ENCODE peak calls at places on chromosomes 12 and 14, in four cellular contexts. G is H1, T is body of pancreas, W is fibroblast of mammary gland. Z is an unnamed sample.

GRCh38 chr12:66662179-66662578 is 16.7 kb downstream of the GRIP1 start:
- DNase-seq in G (no peak), W (no peak), T (no peak), Z (peak)

GRCh38 chr12:2495452-2496112 is 299.2 kb upstream of the FKBP4 start:
- DNase-seq in W (no peak), T (no peak), G (no peak), Z (no peak)

GRCh38 chr14:51564986-51565604 is 86.6 kb upstream of the FRMD6 start:
- DNase-seq in G (no peak), W (no peak), T (no peak), Z (peak)

GRCh38 chr12:77339610-77340009 is 274.2 kb upstream of the E2F7 start:
- DNase-seq in T (no peak), G (no peak), W (peak), Z (peak)

GRCh38 chr14:43937001-43937400 is 570.1 kb downstream of the FSCB start:
- DNase-seq in G (no peak), W (no peak), T (no peak), Z (no peak)

GRCh38 chr14:104390941-104391901 is 188.3 kb upstream of the C14orf180 start:
- DNase-seq in G (no peak), T (no peak), W (no peak), Z (no peak)

GRCh38 chr12:22625671-22626251 is 790 bp downstream of the ETNK1 start:
- DNase-seq in W (peak), G (peak), T (peak), Z (peak)

GRCh38 chr12:113463746-113464743 is 7.6 kb downstream of the LHX5 start:
- DNase-seq in G (peak), T (no peak), W (no peak), Z (peak)

GRCh38 chr12:124396544-124397398 is 101.9 kb downstream of the RFLNA start:
- DNase-seq in W (no peak), G (no peak), T (peak), Z (no peak)

GRCh38 chr12:65630555-65630954 is 193.7 kb upstream of the HMGA2 start:
- DNase-seq in W (no peak), G (no peak), T (no peak), Z (no peak)

GRCh38 chr12:27899151-27899661 is 73.3 kb downstream of the PTHLH start:
- DNase-seq in W (peak), T (no peak), G (no peak), Z (peak)

GRCh38 chr14:20460458-20461229 is 590 bp downstream of the PIP4P1 start:
- DNase-seq in W (no peak), G (peak), T (peak), Z (no peak)

GRCh38 chr14:75615200-75615599 is 36.8 kb downstream of the FLVCR2 start:
- DNase-seq in G (no peak), W (no peak), T (peak), Z (no peak)

GRCh38 chr12:52631676-52632459 is 13.5 kb upstream of the KRT73 start:
- DNase-seq in T (no peak), G (peak), W (no peak), Z (no peak)

GRCh38 chr14:49552630-49553029 is 33.5 kb downstream of the RPS29 start:
- DNase-seq in T (no peak), G (no peak), W (no peak), Z (no peak)

GRCh38 chr14:75860561-75861160 is 121.1 kb downstream of the TGFB3 start:
- DNase-seq in G (no peak), T (no peak), W (no peak), Z (no peak)

GRCh38 chr12:132028111-132028510 is 78.4 kb downstream of the EP400 start:
- DNase-seq in G (no peak), W (no peak), T (no peak), Z (no peak)

DNA sequence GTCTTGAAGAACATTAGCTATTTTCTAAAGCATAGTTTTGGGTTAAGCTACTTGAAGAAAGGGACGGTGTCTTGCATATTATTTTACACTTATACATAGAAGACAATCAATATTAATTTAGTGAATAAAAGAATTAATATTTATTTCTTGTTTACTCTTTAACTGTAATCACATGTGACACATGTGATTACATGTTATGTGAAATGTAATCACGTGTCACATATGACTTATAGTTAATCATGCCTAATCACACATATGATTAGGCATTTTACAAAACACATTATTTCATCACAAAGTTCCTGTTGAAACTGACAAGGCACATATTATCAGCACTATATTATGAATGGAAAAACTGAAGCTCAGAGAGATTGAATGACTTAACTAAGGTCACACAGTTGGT is 4.8 kb downstream of the PAH start:
- DNase-seq in T (no peak), W (no peak), G (no peak), Z (no peak)
- H3K4me3 ChIP-seq in T (no peak), W (no peak), G (no peak), Z (no peak)

GRCh38 chr12:50185496-50185895 is 18.3 kb upstream of the CERS5 start:
- DNase-seq in T (no peak), W (no peak), G (no peak), Z (no peak)
- H3K4me3 ChIP-seq in T (no peak), W (no peak), G (no peak), Z (no peak)

DNA sequence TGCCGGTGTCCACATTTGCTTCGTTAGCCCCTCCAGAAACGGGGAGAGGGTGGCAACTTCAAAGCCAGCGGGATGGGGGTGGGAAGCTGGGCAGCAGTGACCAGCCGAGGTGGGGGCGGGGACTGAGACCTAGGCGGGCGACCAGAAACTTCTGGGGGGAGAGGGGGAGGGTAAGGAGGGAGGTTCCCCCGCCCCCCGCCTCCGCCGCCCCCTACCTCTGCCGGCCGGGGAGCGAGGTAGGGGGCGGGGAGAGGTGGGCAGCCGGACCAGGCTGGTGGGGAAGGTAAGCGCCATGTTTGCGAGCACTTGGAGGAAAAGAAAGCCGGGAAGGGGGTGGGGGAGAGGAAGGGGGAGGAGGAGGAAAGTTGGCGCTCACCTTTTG is 1.3 kb downstream of the SIX4 start:
- DNase-seq in T (peak), G (no peak), W (peak), Z (peak)
- H3K4me3 ChIP-seq in T (peak), G (peak), W (peak), Z (peak)

DNA sequence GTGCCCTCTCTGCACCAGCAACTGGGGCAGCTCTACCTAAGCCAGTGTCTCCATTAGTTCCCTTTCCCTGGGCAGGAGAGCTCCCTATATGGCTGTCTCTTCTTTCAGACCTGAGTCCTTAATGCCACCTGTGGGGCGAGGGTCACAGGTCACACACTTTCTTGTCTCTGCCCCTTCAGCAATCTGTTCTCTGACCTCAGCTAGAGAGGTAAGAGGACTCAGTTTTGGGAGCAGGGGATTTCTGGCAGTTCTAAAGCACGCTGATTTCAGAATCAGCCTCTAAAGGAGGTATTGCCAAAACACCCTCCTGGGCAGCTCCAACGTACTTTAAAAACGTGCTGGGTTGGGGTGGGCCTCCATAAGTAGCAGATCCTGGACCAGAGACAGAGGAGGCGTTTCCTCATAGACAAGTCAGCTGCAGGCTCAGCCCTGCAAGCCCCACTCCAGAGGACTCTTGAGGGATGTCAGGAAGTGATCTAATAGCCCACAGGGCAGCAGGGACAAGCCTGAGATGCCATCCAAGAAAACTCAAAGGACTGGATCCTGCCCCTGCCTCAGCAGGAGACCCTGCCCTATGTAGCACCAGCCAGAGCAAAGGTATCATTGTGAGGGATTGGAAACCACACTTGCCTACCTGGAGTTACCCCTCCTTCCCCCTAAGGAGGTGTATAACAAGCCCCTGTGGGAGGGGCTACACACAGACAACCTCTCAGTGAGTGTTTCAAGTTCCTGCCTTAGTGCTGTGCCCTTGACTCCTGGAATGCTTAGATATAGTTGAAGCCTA is 8.6 kb downstream of the CTDSP2 start:
- DNase-seq in W (peak), T (no peak), G (no peak), Z (peak)
- H3K4me3 ChIP-seq in W (no peak), T (no peak), G (no peak), Z (peak)

GRCh38 chr12:129486931-129487330 is 416.9 kb downstream of the TMEM132D start:
- DNase-seq in T (no peak), W (no peak), G (no peak), Z (no peak)
- H3K4me3 ChIP-seq in T (no peak), W (no peak), G (no peak), Z (no peak)

DNA sequence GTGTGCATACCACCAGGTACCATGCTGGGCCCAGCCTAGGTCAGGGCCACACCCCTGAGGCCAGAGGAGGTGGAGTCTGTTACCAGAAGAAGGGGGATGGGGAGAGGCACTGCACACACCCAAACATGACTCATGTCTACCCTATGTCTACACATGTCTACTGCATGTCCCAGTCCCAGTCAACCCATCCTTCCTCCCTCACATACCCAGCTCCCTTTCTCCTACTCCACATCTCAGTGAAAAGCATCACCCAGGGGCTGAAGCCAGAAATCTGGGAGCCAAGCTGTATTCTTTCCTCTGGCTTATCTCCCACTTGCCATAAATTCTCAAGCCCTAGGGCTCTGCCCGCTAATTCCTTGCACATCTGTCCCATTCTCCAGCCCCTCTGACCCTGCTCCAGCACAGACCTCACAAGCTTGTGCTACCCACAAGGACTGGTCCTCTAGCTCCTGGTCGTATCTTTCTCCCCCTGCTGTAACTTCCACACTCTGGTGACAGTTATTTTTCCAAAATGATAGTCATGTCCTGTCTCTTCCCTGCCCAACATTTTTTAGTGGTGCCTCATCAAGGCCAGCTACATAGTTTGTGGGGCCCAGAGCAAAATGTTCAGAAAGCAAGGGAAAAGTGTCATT is 18.0 kb upstream of the APPL2 start:
- DNase-seq in T (no peak), W (peak), G (no peak), Z (peak)
- H3K4me3 ChIP-seq in T (no peak), W (no peak), G (no peak), Z (no peak)